ENCODE peak calls at places on chromosomes 4 and X, in five cellular contexts. M is left ventricle myocardium inferior, Y is dorsolateral prefrontal cortex, D is spleen, V is choroid plexus epithelial cell. R is an unnamed sample.

GRCh38 chr4:150402968-150403367 is 179.0 kb upstream of the MAB21L2 start:
- DNase-seq in Y (peak; percentile 24), M (peak; percentile 57), D (no peak), V (peak; percentile 36), R (no peak)

GRCh38 chr4:145681518-145681917 is 1.6 kb downstream of the C4orf51 start:
- DNase-seq in M (no peak), V (no peak), Y (no peak), D (no peak), R (no peak)

GRCh38 chrX:1391707-1392375 is at the start of gene SLC25A6:
- DNase-seq in M (peak; percentile 100), V (peak; percentile 99), D (peak; percentile 100), Y (peak; percentile 98), R (peak; percentile 98)

GRCh38 chrX:121114691-121115090 is 67.3 kb downstream of the GLUD2 start:
- DNase-seq in D (no peak), V (no peak), M (no peak), Y (no peak), R (no peak)

GRCh38 chrX:19541931-19542330 is 26.6 kb upstream of the MAP3K15 start:
- DNase-seq in M (no peak), D (no peak), V (no peak), Y (no peak), R (no peak)

GRCh38 chr4:2936773-2937145 is 26.4 kb downstream of the NOP14 start:
- DNase-seq in V (peak; percentile 71), D (peak; percentile 64), Y (no peak), M (peak; percentile 13), R (peak; percentile 46)

GRCh38 chrX:135170877-135171519 is at the start of gene CT55:
- DNase-seq in D (no peak), Y (no peak), V (no peak), M (no peak), R (no peak)

GRCh38 chr4:81651500-81651899 is 179.8 kb upstream of the RASGEF1B start:
- DNase-seq in D (no peak), M (no peak), V (peak; percentile 27), Y (no peak), R (peak; percentile 41)

GRCh38 chrX:120144178-120144844 is 14.1 kb upstream of the RHOXF2 start:
- DNase-seq in V (peak; percentile 21), Y (no peak), M (no peak), D (no peak), R (no peak)

GRCh38 chr4:113122066-113122465 is 72.6 kb downstream of the ANK2 start:
- DNase-seq in V (no peak), Y (no peak), D (no peak), M (no peak), R (no peak)

GRCh38 chr4:142331646-142332045 is 514.5 kb downstream of the INPP4B start:
- DNase-seq in V (peak; percentile 68), D (no peak), Y (no peak), M (no peak), R (no peak)

GRCh38 chrX:53262918-53263394 is 18.4 kb downstream of the IQSEC2 start:
- DNase-seq in V (peak; percentile 57), Y (no peak), M (no peak), D (peak; percentile 13), R (peak; percentile 49)

GRCh38 chr4:115279300-115279699 is 165.9 kb upstream of the NDST4 start:
- DNase-seq in V (no peak), Y (no peak), M (no peak), D (no peak), R (no peak)

GRCh38 chr4:188722911-188723310 is 583.7 kb downstream of the TRIML1 start:
- DNase-seq in M (no peak), D (no peak), V (no peak), Y (no peak), R (no peak)

GRCh38 chr4:112297495-112297894 is 326 bp downstream of the ALPK1 start:
- DNase-seq in D (no peak), Y (no peak), V (no peak), M (no peak), R (no peak)

GRCh38 chr4:127782275-127783025 is at the start of gene HSPA4L:
- DNase-seq in M (peak; percentile 48), Y (peak; percentile 68), V (peak; percentile 9), D (peak; percentile 82), R (peak; percentile 64)

GRCh38 chr4:9954468-9954867 is 66.8 kb downstream of the SLC2A9 start:
- DNase-seq in V (no peak), M (no peak), D (no peak), Y (no peak), R (no peak)

GRCh38 chr4:185716008-185716976 is 95.7 kb downstream of the SORBS2 start:
- DNase-seq in Y (peak; percentile 53), D (no peak), M (no peak), V (no peak), R (no peak)

GRCh38 chr4:88291003-88291402 is 6.6 kb upstream of the PPM1K start:
- DNase-seq in D (no peak), V (peak; percentile 77), M (no peak), Y (peak; percentile 32), R (peak; percentile 55)

GRCh38 chrX:11575332-11575731 is 90.4 kb downstream of the ARHGAP6 start:
- DNase-seq in D (no peak), Y (no peak), V (no peak), M (no peak), R (no peak)

GRCh38 chr4:146371812-146372211 is 149.9 kb downstream of the SLC10A7 start:
- DNase-seq in V (no peak), D (no peak), M (no peak), Y (no peak), R (peak; percentile 18)

GRCh38 chr4:145345401-145345800 is 136.3 kb upstream of the SMAD1 start:
- DNase-seq in V (peak; percentile 28), Y (no peak), D (no peak), M (no peak), R (no peak)

GRCh38 chr4:72505314-72505744 is 63.7 kb downstream of the ADAMTS3 start:
- DNase-seq in M (no peak), D (peak; percentile 27), V (peak; percentile 82), Y (no peak), R (peak; percentile 79)

GRCh38 chrX:129493643-129494042 is 29.6 kb downstream of the SMARCA1 start:
- DNase-seq in Y (no peak), M (no peak), D (no peak), V (peak; percentile 35), R (peak; percentile 44)

GRCh38 chrX:36963069-36963808 is 44.9 kb upstream of the FAM47C start:
- DNase-seq in V (no peak), Y (no peak), M (no peak), D (no peak), R (no peak)

GRCh38 chrX:12245650-12246645 is 107.7 kb downstream of the FRMPD4 start:
- DNase-seq in D (no peak), M (no peak), V (peak; percentile 47), Y (no peak), R (peak; percentile 49)

GRCh38 chr4:23855912-23856605 is 33.8 kb downstream of the PPARGC1A start:
- DNase-seq in M (no peak), D (no peak), V (peak; percentile 25), Y (no peak), R (no peak)

GRCh38 chrX:131040781-131041180 is 17.4 kb upstream of the ARHGAP36 start:
- DNase-seq in D (no peak), Y (no peak), M (no peak), V (no peak), R (no peak)

GRCh38 chrX:6813836-6814370 is 279.0 kb upstream of the VCX3A start:
- DNase-seq in M (no peak), Y (no peak), V (no peak), D (no peak), R (no peak)

GRCh38 chr4:144754562-144755410 is 108.8 kb downstream of the HHIP start:
- DNase-seq in M (no peak), D (no peak), V (peak; percentile 73), Y (peak; percentile 15), R (peak; percentile 73)

GRCh38 chr4:48109413-48110263 is 24.4 kb downstream of the TXK start:
- DNase-seq in D (no peak), Y (no peak), M (no peak), V (peak; percentile 74), R (peak; percentile 59)

GRCh38 chrX:51395807-51396728 is 63.4 kb downstream of the NUDT10 start:
- DNase-seq in M (no peak), D (peak; percentile 81), V (peak; percentile 4), Y (no peak), R (no peak)

GRCh38 chrX:153973127-153974002 is 811 bp downstream of the TMEM187 start:
- DNase-seq in M (no peak), Y (no peak), D (peak; percentile 80), V (peak; percentile 34), R (no peak)

GRCh38 chr4:90474484-90474883 is 347.3 kb downstream of the CCSER1 start:
- DNase-seq in D (no peak), Y (no peak), V (no peak), M (no peak), R (no peak)

GRCh38 chr4:51885371-51885770 is 42.4 kb downstream of the DCUN1D4 start:
- DNase-seq in V (peak; percentile 63), Y (no peak), D (no peak), M (no peak), R (peak; percentile 60)
- TF ChIP-seq CTCF in V (peak; percentile 64), Y (no peak), D (no peak), M (peak; percentile 46), R (peak; percentile 59)

DNA sequence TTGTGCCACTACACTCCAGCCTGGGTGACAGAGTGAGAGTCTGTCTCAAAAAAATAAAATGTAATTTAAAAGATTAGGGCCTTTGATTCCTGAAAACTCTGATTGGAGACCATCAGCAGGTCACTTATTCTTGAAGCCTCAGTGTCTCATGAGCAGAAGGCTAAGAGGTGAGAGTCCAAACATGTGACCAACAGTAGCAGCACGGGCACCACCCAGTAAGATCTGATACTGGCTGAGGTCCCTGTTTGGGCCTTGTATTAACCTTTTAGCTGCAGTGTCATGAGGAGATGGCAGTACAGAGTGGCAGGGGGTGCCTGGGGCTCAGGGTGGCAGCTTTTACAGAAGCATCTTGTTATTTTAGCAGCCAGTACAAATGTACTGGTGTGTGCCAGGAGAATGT is 89.3 kb downstream of the FHDC1 start:
- DNase-seq in D (no peak), M (no peak), Y (no peak), V (no peak), R (no peak)
- TF ChIP-seq CTCF in D (no peak), M (no peak), Y (no peak), V (no peak), R (no peak)

GRCh38 chr4:22512306-22512705 is 3.6 kb downstream of the ADGRA3 start:
- DNase-seq in M (no peak), Y (no peak), D (no peak), V (no peak), R (no peak)
- TF ChIP-seq CTCF in M (no peak), Y (no peak), D (no peak), V (no peak), R (no peak)

DNA sequence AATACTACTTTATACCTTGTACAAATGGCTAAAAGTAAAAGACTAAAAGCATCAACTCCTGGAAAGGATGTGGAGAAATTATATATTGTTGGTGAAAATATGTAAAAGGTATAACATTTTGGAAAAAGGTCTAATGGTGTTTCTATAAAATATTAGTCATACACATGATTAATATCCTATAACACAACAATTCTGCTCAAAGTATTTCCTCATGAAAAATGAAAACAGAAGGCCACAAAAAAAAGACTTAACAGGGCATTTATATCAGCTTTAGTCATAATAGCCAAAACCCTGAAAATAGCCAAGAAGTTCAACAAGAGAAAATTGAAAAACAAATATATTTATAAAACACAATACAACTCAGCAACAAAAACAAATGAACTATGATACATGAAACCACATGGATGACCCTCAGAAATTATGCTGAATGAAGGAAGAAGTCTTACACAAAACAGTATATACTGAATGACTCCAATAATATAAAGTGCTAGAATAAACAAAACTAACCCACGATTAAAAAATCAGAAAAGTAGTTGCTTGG is 38.8 kb downstream of the TBCK start:
- DNase-seq in Y (no peak), V (no peak), D (no peak), M (no peak), R (no peak)
- TF ChIP-seq CTCF in Y (no peak), V (no peak), D (no peak), M (no peak), R (no peak)

R was measured in fibroblast of pulmonary artery.